ENCODE peak calls at places on chromosomes 13 and 19, in eight cellular contexts. H is fibroblast of pulmonary artery, V is EL, Z is retina, R is A549, E is cardiac muscle cell, D is NB4, T is NCI-H2081. G is an unnamed sample.

GRCh38 chr19:1265611-1266115 is 3.5 kb upstream of the CIRBP start:
- DNase-seq in H (peak; percentile 66), V (peak; percentile 94), Z (no peak), R (peak; percentile 67), E (peak; percentile 64), D (peak; percentile 79), T (peak; percentile 54), G (peak; percentile 95)

GRCh38 chr13:69857188-69857821 is 250.3 kb upstream of the ATXN8OS start:
- DNase-seq in H (peak; percentile 44), V (peak; percentile 1), Z (no peak), R (peak; percentile 50), E (peak; percentile 37), D (peak; percentile 63), T (peak; percentile 59), G (peak; percentile 12)

GRCh38 chr13:98272549-98272948 is 95.5 kb upstream of the RNF113B start:
- DNase-seq in H (no peak), V (no peak), Z (peak; percentile 51), R (no peak), E (no peak), D (no peak), T (no peak), G (no peak)

GRCh38 chr19:17496337-17496997 is 15.0 kb upstream of the PGLS start:
- DNase-seq in H (peak; percentile 74), V (peak; percentile 67), Z (peak; percentile 70), R (peak; percentile 84), E (peak; percentile 75), D (peak; percentile 87), T (peak; percentile 42), G (no peak)

GRCh38 chr13:39527301-39527700 is 75.7 kb downstream of the LHFPL6 start:
- DNase-seq in H (no peak), V (no peak), Z (no peak), R (no peak), E (no peak), D (no peak), T (no peak), G (peak; percentile 31)

GRCh38 chr13:25717798-25718197 is 334.0 kb downstream of the SHISA2 start:
- DNase-seq in H (no peak), V (no peak), Z (no peak), R (no peak), E (no peak), D (no peak), T (no peak), G (no peak)

GRCh38 chr13:105278797-105279425 is 1256.6 kb downstream of the EFNB2 start:
- DNase-seq in H (no peak), V (no peak), Z (peak; percentile 24), R (no peak), E (no peak), D (no peak), T (no peak), G (no peak)

GRCh38 chr19:3515891-3516422 is 9.8 kb downstream of the FZR1 start:
- DNase-seq in H (peak; percentile 22), V (no peak), Z (no peak), R (no peak), E (no peak), D (no peak), T (peak; percentile 9), G (no peak)

GRCh38 chr19:38469151-38469550 is 35.7 kb downstream of the RYR1 start:
- DNase-seq in H (no peak), V (no peak), Z (no peak), R (no peak), E (no peak), D (no peak), T (no peak), G (no peak)

GRCh38 chr19:4556574-4557185 is 2.8 kb downstream of the SEMA6B start:
- DNase-seq in H (no peak), V (peak; percentile 53), Z (no peak), R (peak; percentile 82), E (peak; percentile 28), D (peak; percentile 64), T (no peak), G (peak; percentile 23)

GRCh38 chr13:98293103-98293502 is 116.0 kb upstream of the RNF113B start:
- DNase-seq in H (no peak), V (no peak), Z (no peak), R (peak; percentile 33), E (no peak), D (no peak), T (peak; percentile 6), G (no peak)

GRCh38 chr19:40539070-40539469 is 37.6 kb upstream of the SHKBP1 start:
- DNase-seq in H (no peak), V (peak; percentile 33), Z (no peak), R (peak; percentile 69), E (no peak), D (no peak), T (no peak), G (peak; percentile 8)

GRCh38 chr19:41616785-41617621 is 9.9 kb downstream of the CEACAM4 start:
- DNase-seq in H (peak; percentile 35), V (peak; percentile 5), Z (no peak), R (peak; percentile 44), E (peak; percentile 31), D (peak; percentile 46), T (no peak), G (peak; percentile 9)

GRCh38 chr19:3655402-3656072 is 28.9 kb upstream of the CACTIN start:
- DNase-seq in H (peak; percentile 85), V (peak; percentile 99), Z (no peak), R (no peak), E (peak; percentile 87), D (peak; percentile 41), T (no peak), G (peak; percentile 99)

G was measured in LHCN-M2.